ENCODE peak calls at places on chromosomes 3 and 15, in five cellular contexts. V, E, W, R and O are unnamed samples. For H3K36me3, the result is how much of the 10 kb centered on the place peaks cover.

GRCh38 chr3:147509444-147509843 is 100.3 kb downstream of the ZIC1 start:
- DNase-seq in V (no peak), E (no peak), W (no peak), R (no peak), O (no peak)

GRCh38 chr3:150329408-150329807 is 78.7 kb upstream of the TSC22D2 start:
- DNase-seq in E (no peak), R (no peak), W (no peak), V (no peak), O (no peak)

GRCh38 chr15:101380146-101380545 is 85.1 kb upstream of the SNRPA1 start:
- DNase-seq in V (no peak), E (no peak), R (no peak), W (no peak), O (no peak)

GRCh38 chr3:30112904-30113484 is 493.4 kb upstream of the TGFBR2 start:
- DNase-seq in E (no peak), R (peak), W (no peak), V (no peak), O (no peak)

GRCh38 chr3:4067893-4068292 is 235.3 kb upstream of the SETMAR start:
- DNase-seq in R (no peak), W (no peak), E (no peak), V (no peak), O (no peak)

GRCh38 chr15:79593119-79593869 is 161.2 kb downstream of the MINAR1 start:
- DNase-seq in E (no peak), R (no peak), V (no peak), W (peak), O (no peak)

GRCh38 chr3:78337801-78338211 is 1297.9 kb downstream of the ROBO2 start:
- DNase-seq in R (no peak), W (no peak), V (no peak), E (no peak), O (no peak)

GRCh38 chr15:80003934-80004472 is 33.0 kb upstream of the BCL2A1 start:
- DNase-seq in V (no peak), E (no peak), R (no peak), W (no peak), O (no peak)

GRCh38 chr3:6860149-6860548 is 766 bp upstream of the GRM7 start:
- DNase-seq in E (peak), V (no peak), R (no peak), W (no peak), O (no peak)

GRCh38 chr3:113736548-113737089 is 9.4 kb downstream of the NAA50 start:
- DNase-seq in V (no peak), E (peak), W (peak), R (peak), O (no peak)

GRCh38 chr15:44489464-44489863 is 47.5 kb upstream of the EIF3J start:
- DNase-seq in R (no peak), V (no peak), W (peak), E (no peak), O (no peak)

GRCh38 chr15:44289352-44289790 is 852 bp downstream of the GOLM2 start:
- DNase-seq in R (no peak), E (peak), W (no peak), V (no peak), O (no peak)

GRCh38 chr3:18241837-18242236 is 183.3 kb downstream of the SATB1 start:
- DNase-seq in R (no peak), V (no peak), E (no peak), W (no peak), O (no peak)

DNA sequence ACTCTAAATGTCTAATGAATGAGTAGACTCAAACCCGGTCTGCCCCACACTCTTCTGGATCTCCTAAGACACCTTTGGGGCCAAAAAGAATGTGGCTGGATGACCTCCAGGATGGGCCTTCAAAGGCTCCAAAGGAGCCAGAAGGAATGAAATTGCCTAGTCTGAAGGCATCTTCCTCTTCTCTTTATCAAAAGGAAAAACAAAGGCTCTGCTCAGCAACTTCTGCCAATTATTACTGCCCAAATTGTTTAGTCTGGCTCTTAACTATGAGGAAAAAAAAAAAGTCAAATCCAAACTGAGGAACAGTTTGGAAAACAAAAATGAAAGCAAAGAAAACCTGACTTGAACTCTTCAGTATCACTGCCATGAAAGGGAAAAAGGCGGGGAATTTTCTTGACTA is 156.1 kb downstream of the STT3B start:
- DNase-seq in R (no peak), E (no peak), W (no peak), V (no peak), O (no peak)
- H3K36me3 ChIP-seq in R (under half), E (under half), W (under half), V (under half), O (under half)

DNA sequence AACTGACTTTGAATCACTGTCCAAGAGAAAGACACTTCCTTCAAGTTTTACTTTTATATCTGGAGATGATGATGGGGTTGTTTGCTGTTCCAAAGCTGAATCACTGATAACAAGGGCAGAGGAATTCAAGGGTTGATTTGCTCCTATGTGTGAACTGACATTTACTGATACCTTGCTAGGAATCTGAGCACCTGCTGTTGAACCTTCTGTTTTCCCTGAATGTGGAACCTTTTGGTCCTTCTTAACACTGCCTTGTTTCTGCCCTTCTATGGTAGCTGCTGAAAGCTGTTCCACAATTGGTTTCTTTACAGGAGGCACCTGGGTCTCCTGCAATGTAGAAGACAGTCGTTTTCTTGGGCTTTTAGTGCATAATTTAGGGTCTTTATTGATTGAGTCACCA is 102.0 kb upstream of the NEDD4 start:
- DNase-seq in V (no peak), E (no peak), W (no peak), R (no peak), O (no peak)
- H3K36me3 ChIP-seq in V (under half), E (under half), W (half or more), R (under half), O (under half)

GRCh38 chr3:169772951-169773816 is at the start of gene MYNN:
- DNase-seq in V (peak), W (peak), R (peak), E (peak), O (peak)
- H3K36me3 ChIP-seq in V (under half), W (under half), R (under half), E (under half), O (under half)

GRCh38 chr15:48774484-48774883 is 36.4 kb downstream of the CEP152 start:
- DNase-seq in V (no peak), W (no peak), R (no peak), E (no peak), O (no peak)
- H3K36me3 ChIP-seq in V (under half), W (half or more), R (under half), E (under half), O (under half)

DNA sequence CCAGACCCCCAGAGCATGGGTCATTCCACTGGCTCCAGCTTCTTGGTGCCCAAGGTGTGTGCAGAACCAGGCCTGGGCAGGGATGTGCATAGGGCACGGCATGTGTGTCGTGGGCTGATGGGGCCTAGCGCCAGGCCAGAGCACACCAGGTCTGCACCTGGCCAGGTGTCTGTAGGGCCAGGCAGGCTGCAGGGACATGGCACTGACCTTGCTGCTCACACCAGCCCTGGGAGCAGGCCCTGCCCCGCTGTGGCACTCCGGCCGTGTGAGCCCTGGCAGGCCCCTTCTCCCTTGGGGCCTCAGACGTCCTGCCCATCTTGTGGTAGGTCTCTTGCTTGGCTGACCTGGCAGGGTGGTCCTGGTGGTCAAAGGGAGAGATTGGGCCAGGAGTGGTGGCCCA is 84.3 kb upstream of the RPL32 start:
- DNase-seq in E (no peak), R (no peak), W (no peak), V (no peak), O (no peak)
- H3K36me3 ChIP-seq in E (under half), R (half or more), W (half or more), V (under half), O (under half)

GRCh38 chr3:5202267-5202666 is 14.8 kb downstream of the EDEM1 start:
- DNase-seq in V (no peak), W (no peak), R (no peak), E (no peak), O (no peak)
- H3K36me3 ChIP-seq in V (under half), W (half or more), R (half or more), E (under half), O (half or more)

GRCh38 chr3:185657691-185658503 is 71.8 kb downstream of the SENP2 start:
- DNase-seq in R (no peak), W (no peak), V (no peak), E (no peak), O (no peak)

GRCh38 chr3:185659942-185660921 is 74.1 kb downstream of the SENP2 start:
- DNase-seq in R (peak), E (peak), V (peak), W (peak), O (peak)

GRCh38 chr3:185658504-185658912 is 72.4 kb downstream of the SENP2 start:
- DNase-seq in E (no peak), V (peak), R (no peak), W (no peak), O (no peak)

GRCh38 chr3:185657211-185657610 is 71.1 kb downstream of the SENP2 start:
- DNase-seq in V (no peak), W (no peak), R (no peak), E (no peak), O (no peak)

DNA sequence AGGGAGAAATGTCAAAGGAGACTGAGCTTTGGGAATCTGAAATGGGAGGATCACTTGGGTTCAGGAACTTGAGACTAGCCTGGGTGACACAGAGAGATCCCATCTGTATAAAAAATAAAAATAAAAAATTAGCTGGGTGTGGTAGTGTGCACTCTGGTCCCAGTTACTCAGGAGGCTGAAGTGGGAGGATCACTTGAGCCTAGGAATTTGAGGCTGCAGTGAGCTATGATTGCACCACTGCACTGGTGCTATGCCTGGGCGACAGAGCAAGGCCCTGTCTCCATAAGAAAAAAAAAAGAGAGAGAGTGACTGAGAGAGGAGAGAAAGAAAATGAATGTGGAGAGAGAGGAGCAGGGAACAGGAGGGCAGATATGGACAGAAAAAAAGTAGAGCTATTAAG is 72.8 kb downstream of the SENP2 start:
- DNase-seq in V (no peak), W (no peak), E (no peak), R (no peak), O (no peak)
- H3K36me3 ChIP-seq in V (under half), W (under half), E (under half), R (under half), O (under half)

DNA sequence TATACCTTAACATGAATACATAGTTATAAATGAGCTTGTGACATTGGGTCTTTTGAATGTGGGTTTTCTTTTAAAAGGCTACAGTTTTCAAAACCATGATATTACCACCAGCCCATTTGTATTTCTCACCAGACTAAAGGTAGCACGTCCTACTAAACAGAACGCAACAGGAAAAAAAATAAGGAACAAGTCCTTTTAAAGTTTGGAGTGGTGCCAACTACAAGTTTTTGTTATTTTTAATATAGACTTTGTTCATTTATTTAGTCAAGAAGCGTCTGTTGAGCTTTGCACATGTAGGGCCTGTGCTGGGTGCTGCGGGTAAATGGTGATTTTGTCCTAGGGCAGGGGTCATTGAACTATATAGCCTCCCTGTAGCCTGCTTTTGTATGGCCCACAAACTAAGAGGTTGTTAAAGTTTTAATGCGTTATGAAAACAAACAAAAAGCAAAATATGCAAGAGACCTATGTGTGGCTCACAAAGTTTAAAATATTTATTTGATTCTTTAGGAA is 164.4 kb downstream of the GHSR start:
- DNase-seq in W (no peak), R (no peak), V (no peak), E (no peak), O (no peak)
- H3K36me3 ChIP-seq in W (under half), R (under half), V (under half), E (under half), O (half or more)

DNA sequence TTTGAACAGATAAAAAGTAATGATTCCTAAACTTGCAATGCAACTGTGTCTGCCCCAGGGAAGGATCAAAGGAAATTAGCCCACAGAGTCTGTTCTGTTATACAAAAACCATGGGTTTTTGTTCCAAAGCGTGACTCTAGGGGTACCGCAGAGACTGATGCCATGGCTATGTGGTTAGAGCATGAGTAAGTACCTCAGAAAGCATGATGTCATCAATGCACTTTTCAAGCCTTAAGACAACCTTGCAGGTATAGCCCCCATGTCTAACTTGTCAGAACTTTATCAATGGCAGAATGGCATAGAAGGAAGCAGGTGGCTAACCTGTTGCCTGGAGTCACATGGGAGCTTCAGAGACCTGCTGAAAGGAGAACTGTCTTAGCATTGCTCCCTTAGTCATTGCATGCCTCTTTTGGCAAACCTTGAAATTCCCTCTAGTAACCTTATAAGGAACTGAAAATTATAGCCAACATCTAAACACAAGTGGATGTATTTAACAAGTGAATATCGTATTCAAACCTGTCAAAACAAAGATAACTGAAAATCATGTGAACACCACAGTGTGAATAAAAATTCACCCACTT is 52.5 kb downstream of the EOMES start:
- DNase-seq in W (no peak), V (no peak), R (no peak), E (no peak), O (no peak)
- H3K36me3 ChIP-seq in W (under half), V (under half), R (under half), E (under half), O (under half)

GRCh38 chr15:34243226-34243625 is 18.4 kb downstream of the EMC4 start:
- DNase-seq in W (no peak), R (no peak), E (no peak), V (no peak), O (no peak)

GRCh38 chr15:34246276-34247010 is 21.6 kb downstream of the EMC4 start:
- DNase-seq in V (no peak), W (no peak), R (no peak), E (no peak), O (no peak)

GRCh38 chr15:34252545-34252944 is 27.7 kb downstream of the EMC4 start:
- DNase-seq in W (peak), V (no peak), R (no peak), E (no peak), O (no peak)

GRCh38 chr15:34248190-34248589 is 23.4 kb downstream of the EMC4 start:
- DNase-seq in V (no peak), W (peak), R (no peak), E (no peak), O (no peak)
- H3K36me3 ChIP-seq in V (under half), W (under half), R (under half), E (under half), O (half or more)